ENCODE peak calls at places on chromosome 17, in seven cellular contexts. L is AG09309, U is AG04450, P is uterus, D is breast epithelium, T is H9, G is Calu3. F is an unnamed sample.

GRCh38 chr17:6580628-6581027 is 24.3 kb upstream of the PITPNM3 start:
- DNase-seq in G (no peak), D (no peak), P (no peak), U (no peak), T (no peak), L (no peak), F (no peak)

GRCh38 chr17:69084911-69085310 is 24.2 kb upstream of the ABCA9 start:
- DNase-seq in D (no peak), T (peak), P (no peak), L (no peak), G (peak), U (no peak), F (no peak)

GRCh38 chr17:20997711-20998570 is 44.9 kb downstream of the USP22 start:
- DNase-seq in G (no peak), U (no peak), P (no peak), T (peak), L (no peak), D (peak), F (no peak)

GRCh38 chr17:19262650-19263620 is 25.8 kb downstream of the EPN2 start:
- DNase-seq in U (no peak), T (no peak), D (no peak), L (no peak), G (no peak), P (no peak), F (no peak)

GRCh38 chr17:27319536-27320221 is 25.8 kb downstream of the WSB1 start:
- DNase-seq in T (peak), L (no peak), D (no peak), P (peak), G (no peak), U (no peak), F (peak)

GRCh38 chr17:74210191-74211140 is 2.9 kb upstream of the TTYH2 start:
- DNase-seq in G (peak), L (no peak), P (peak), T (peak), D (peak), U (no peak), F (peak)

GRCh38 chr17:64428406-64428805 is 20.5 kb upstream of the MILR1 start:
- DNase-seq in U (no peak), T (no peak), D (no peak), P (no peak), L (no peak), G (no peak), F (no peak)

GRCh38 chr17:78272181-78272913 is 40.9 kb downstream of the TMEM235 start:
- DNase-seq in G (peak), T (peak), U (peak), P (no peak), L (no peak), D (peak), F (peak)

GRCh38 chr17:74369221-74369620 is 1.9 kb downstream of the GPR142 start:
- DNase-seq in P (no peak), D (no peak), L (no peak), U (no peak), G (no peak), T (peak), F (peak)

GRCh38 chr17:3981455-3981854 is 17.2 kb upstream of the ATP2A3 start:
- DNase-seq in L (no peak), T (peak), D (no peak), U (no peak), G (no peak), P (no peak), F (no peak)

GRCh38 chr17:44636562-44636961 is 19.7 kb upstream of the MEIOC start:
- DNase-seq in D (no peak), L (peak), T (no peak), P (no peak), U (peak), G (no peak), F (no peak)

GRCh38 chr17:51389875-51390274 is 129.5 kb downstream of the UTP18 start:
- DNase-seq in D (no peak), G (no peak), P (no peak), U (no peak), L (no peak), T (no peak), F (no peak)

GRCh38 chr17:21218101-21218500 is 4.1 kb upstream of the TMEM11 start:
- DNase-seq in D (no peak), G (no peak), T (peak), P (no peak), L (no peak), U (no peak), F (no peak)

GRCh38 chr17:37643829-37644228 is 583 bp upstream of the DDX52 start:
- DNase-seq in D (no peak), U (no peak), G (no peak), P (no peak), T (no peak), L (no peak), F (no peak)

GRCh38 chr17:55601874-55602364 is 90.7 kb upstream of the SMIM36 start:
- DNase-seq in P (no peak), D (no peak), L (no peak), U (no peak), T (peak), G (peak), F (peak)

GRCh38 chr17:50890675-50891516 is 24.7 kb upstream of the TOB1 start:
- DNase-seq in D (no peak), U (no peak), P (no peak), L (no peak), G (peak), T (no peak), F (no peak)

GRCh38 chr17:78256705-78257559 is 25.5 kb downstream of the TMEM235 start:
- DNase-seq in U (no peak), P (no peak), D (no peak), G (no peak), T (no peak), L (no peak), F (no peak)

GRCh38 chr17:30920282-30920681 is 1.5 kb upstream of the ADAP2 start:
- DNase-seq in D (no peak), L (no peak), G (no peak), U (peak), P (no peak), T (peak), F (no peak)

GRCh38 chr17:34637548-34638525 is 58.5 kb downstream of the TMEM132E start:
- DNase-seq in L (peak), T (peak), G (peak), P (peak), D (peak), U (peak), F (peak)

GRCh38 chr17:19342611-19343255 is 19.8 kb downstream of the B9D1 start:
- DNase-seq in T (peak), P (peak), G (no peak), U (no peak), L (no peak), D (no peak), F (no peak)

GRCh38 chr17:21352981-21353265 is 23.2 kb upstream of the KCNJ12 start:
- DNase-seq in L (no peak), P (no peak), T (no peak), D (peak), U (no peak), G (no peak), F (no peak)

GRCh38 chr17:32124985-32125847 is 17.1 kb upstream of the RHOT1 start:
- DNase-seq in P (no peak), G (no peak), D (no peak), L (no peak), T (no peak), U (no peak), F (no peak)

GRCh38 chr17:35540589-35541404 is 3.3 kb upstream of the SLFN12L start:
- DNase-seq in P (no peak), U (no peak), T (no peak), D (no peak), L (peak), G (no peak), F (peak)

GRCh38 chr17:28325221-28325620 is 6.2 kb downstream of the TMEM97 start:
- DNase-seq in T (peak), L (no peak), U (no peak), P (no peak), D (no peak), G (no peak), F (no peak)

GRCh38 chr17:65588194-65588808 is 26.9 kb upstream of the AXIN2 start:
- DNase-seq in T (no peak), P (no peak), L (no peak), G (no peak), D (no peak), U (no peak), F (no peak)

GRCh38 chr17:8696456-8696855 is 48.2 kb downstream of the CCDC42 start:
- DNase-seq in U (no peak), D (no peak), P (no peak), G (no peak), L (no peak), T (peak), F (no peak)

GRCh38 chr17:2170023-2170422 is 115.1 kb downstream of the HIC1 start:
- DNase-seq in T (peak), L (no peak), D (no peak), P (no peak), U (no peak), G (no peak), F (no peak)

GRCh38 chr17:82215972-82216300 is 3.3 kb upstream of the CCDC57 start:
- DNase-seq in L (no peak), D (no peak), T (no peak), G (no peak), P (no peak), U (no peak), F (no peak)
- TF ChIP-seq CTCF in L (no peak), D (no peak), T (no peak), G (no peak), P (no peak), U (no peak), F (no peak)

GRCh38 chr17:41962111-41962510 is 4.5 kb upstream of the CNP start:
- DNase-seq in P (no peak), G (no peak), D (no peak), T (no peak), L (no peak), U (no peak), F (no peak)

GRCh38 chr17:41957058-41957868 is 9.3 kb upstream of the CNP start:
- DNase-seq in D (no peak), G (no peak), P (no peak), T (peak), U (no peak), L (no peak), F (no peak)

GRCh38 chr17:41959030-41959335 is 7.6 kb upstream of the CNP start:
- DNase-seq in P (no peak), L (no peak), T (no peak), D (no peak), G (no peak), U (no peak), F (no peak)

GRCh38 chr17:41957869-41958231 is 8.7 kb upstream of the CNP start:
- DNase-seq in L (no peak), G (no peak), T (no peak), U (no peak), D (no peak), P (no peak), F (no peak)

DNA sequence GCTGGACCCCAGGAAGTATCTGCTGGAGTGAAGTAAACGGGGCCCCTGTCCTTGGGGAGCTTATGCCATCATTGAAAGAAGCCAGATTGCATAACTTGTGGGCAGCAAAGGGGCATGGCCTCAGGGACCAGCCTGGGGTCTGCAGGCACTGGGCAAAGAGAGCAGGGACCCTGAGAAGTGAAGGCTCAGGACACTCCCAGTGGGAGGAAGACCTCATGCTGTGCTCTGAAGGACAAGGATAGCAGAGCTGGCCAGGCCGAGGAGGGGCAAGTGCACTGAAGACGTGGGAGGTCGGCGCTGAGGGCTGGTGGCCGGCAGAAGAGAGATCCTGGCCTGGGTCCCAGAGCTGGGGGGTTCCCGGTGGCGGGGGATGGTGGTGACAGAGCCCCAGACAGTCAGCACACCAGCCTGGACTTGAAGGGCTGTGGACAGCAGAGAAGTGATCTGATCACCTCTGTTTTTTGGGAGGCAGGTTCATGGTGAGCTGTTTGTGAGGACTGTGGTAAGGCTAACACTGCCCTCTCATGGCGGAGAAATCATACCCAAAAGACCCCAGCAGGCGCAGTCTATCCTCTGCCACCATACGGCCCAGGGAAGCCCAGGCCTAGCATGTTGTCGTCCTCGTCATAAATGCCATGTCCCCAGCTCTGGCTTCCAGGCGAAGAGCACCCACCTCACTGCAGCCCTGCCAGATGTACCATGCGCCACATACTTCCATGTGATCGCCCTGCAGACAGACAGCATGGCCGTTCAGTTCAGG is 7.1 kb upstream of the CNP start:
- DNase-seq in D (no peak), U (peak), L (no peak), P (no peak), G (peak), T (peak), F (peak)
- TF ChIP-seq CTCF in D (no peak), U (peak), L (peak), P (no peak), G (peak), T (peak), F (no peak)

DNA sequence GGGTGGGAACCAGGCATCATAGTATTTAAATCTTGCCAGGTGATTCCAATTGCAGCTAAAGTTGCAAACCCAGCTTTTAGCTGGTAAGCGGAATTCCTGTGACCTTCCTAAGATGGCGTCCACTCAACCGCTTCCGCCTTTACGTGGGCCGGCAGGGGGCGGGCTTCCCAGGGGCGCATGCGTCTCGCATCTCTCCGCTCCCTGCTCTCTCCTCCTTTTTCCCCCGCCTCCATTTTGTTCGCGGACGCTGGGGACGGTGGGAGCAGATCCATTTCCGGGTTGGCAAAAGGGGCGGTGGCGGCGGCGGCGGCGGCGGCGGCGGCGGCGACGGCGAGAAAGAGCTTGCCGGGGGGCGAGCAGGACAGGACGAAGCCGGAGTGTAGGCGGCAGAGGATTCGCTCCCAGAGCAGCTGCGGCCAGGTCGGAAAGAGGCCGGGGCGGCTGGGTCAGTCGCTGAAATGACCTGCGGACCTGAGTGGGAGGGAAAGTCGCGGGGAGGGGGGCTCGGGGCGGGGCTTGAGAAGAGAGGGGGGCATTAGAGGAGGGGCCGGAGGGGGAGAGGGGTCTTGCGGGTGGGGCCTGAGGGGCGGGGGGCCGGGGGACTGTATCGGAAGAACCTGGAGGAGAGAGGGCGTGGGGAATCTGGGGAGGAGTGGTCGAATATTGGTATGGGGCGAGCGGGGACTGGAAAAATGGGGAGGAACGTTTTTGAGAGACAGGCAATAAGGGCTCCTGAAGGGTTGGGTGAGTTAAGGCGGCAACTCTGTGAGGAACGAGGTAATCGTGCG is at the start of gene WIPF2:
- DNase-seq in P (peak), L (peak), D (peak), T (peak), G (peak), U (peak), F (peak)
- TF ChIP-seq CTCF in P (peak), L (peak), D (peak), T (peak), G (no peak), U (peak), F (peak)

GRCh38 chr17:76354747-76355310 is 1.1 kb upstream of the PRPSAP1 start:
- DNase-seq in P (no peak), T (no peak), G (no peak), U (no peak), L (no peak), D (no peak), F (no peak)
- TF ChIP-seq CTCF in P (no peak), T (no peak), G (no peak), U (no peak), L (no peak), D (no peak), F (no peak)

GRCh38 chr17:17978481-17979424 is 6.1 kb downstream of the DRC3 start:
- DNase-seq in G (no peak), T (no peak), U (no peak), L (no peak), D (no peak), P (no peak), F (no peak)
- TF ChIP-seq CTCF in G (no peak), T (no peak), U (no peak), L (no peak), D (no peak), P (no peak), F (no peak)